ENCODE peak calls at places on chromosome X, in five cellular contexts. T, D, F, E and N are unnamed samples.

GRCh38 chrX:71492086-71493065 is 40.5 kb upstream of the OGT start:
- DNase-seq in T (no peak), D (peak), F (no peak), E (no peak), N (no peak)

GRCh38 chrX:12567857-12568256 is 223.4 kb upstream of the PRPS2 start:
- DNase-seq in T (no peak), D (peak), F (no peak), E (no peak), N (no peak)

GRCh38 chrX:39196192-39197102 is 395.2 kb downstream of the MID1IP1 start:
- DNase-seq in T (peak), D (no peak), F (peak), E (peak), N (no peak)

GRCh38 chrX:68183612-68184214 is 249.6 kb downstream of the OPHN1 start:
- DNase-seq in T (no peak), D (peak), F (no peak), E (peak), N (no peak)

GRCh38 chrX:107826286-107827136 is 845 bp downstream of the MID2 start:
- DNase-seq in T (no peak), D (peak), F (no peak), E (no peak), N (no peak)

GRCh38 chrX:154540897-154541535 is 5.6 kb downstream of the G6PD start:
- DNase-seq in T (no peak), D (no peak), F (no peak), E (no peak), N (no peak)

GRCh38 chrX:86133761-86134160 is 14.5 kb upstream of the DACH2 start:
- DNase-seq in T (no peak), D (peak), F (no peak), E (no peak), N (no peak)

GRCh38 chrX:39682778-39683177 is 415.0 kb downstream of the BCOR start:
- DNase-seq in T (peak), D (no peak), F (no peak), E (peak), N (no peak)

GRCh38 chrX:10098235-10098819 is 58.4 kb upstream of the CLCN4 start:
- DNase-seq in T (no peak), D (no peak), F (peak), E (no peak), N (no peak)

GRCh38 chrX:120309873-120310730 is 1.2 kb downstream of the TMEM255A start:
- DNase-seq in T (no peak), D (peak), F (no peak), E (no peak), N (no peak)

GRCh38 chrX:15724911-15725310 is 13.2 kb upstream of the CA5B start:
- DNase-seq in T (no peak), D (no peak), F (no peak), E (no peak), N (no peak)

GRCh38 chrX:48520455-48520854 is 1.2 kb upstream of the EBP start:
- DNase-seq in T (no peak), D (no peak), F (no peak), E (no peak), N (no peak)

GRCh38 chrX:18941896-18942295 is 42.0 kb downstream of the PHKA2 start:
- DNase-seq in T (no peak), D (no peak), F (no peak), E (no peak), N (no peak)

GRCh38 chrX:24424948-24425347 is 40.1 kb upstream of the PDK3 start:
- DNase-seq in T (no peak), D (no peak), F (no peak), E (no peak), N (no peak)

GRCh38 chrX:28491941-28492340 is 95.3 kb upstream of the IL1RAPL1 start:
- DNase-seq in T (no peak), D (no peak), F (no peak), E (no peak), N (no peak)

GRCh38 chrX:66489339-66489738 is 149.5 kb downstream of the EDA2R start:
- DNase-seq in T (no peak), D (no peak), F (no peak), E (no peak), N (no peak)

GRCh38 chrX:102765794-102766193 is 45.3 kb downstream of the GPRASP3 start:
- DNase-seq in T (no peak), D (no peak), F (no peak), E (no peak), N (no peak)
- TF ChIP-seq SIN3A in T (no peak), D (peak), F (no peak), E (no peak), N (no peak)

GRCh38 chrX:49753691-49754090 is 57.9 kb upstream of the PAGE1 start:
- DNase-seq in T (no peak), D (no peak), F (no peak), E (no peak), N (no peak)
- TF ChIP-seq REST in T (no peak), D (no peak), F (no peak), E (no peak), N (no peak)

GRCh38 chrX:112643721-112644120 is 36.0 kb downstream of the LHFPL1 start:
- DNase-seq in T (no peak), D (no peak), F (peak), E (no peak), N (no peak)

GRCh38 chrX:112638691-112639090 is 41.0 kb downstream of the LHFPL1 start:
- DNase-seq in T (no peak), D (no peak), F (no peak), E (no peak), N (no peak)

GRCh38 chrX:112642349-112642748 is 37.4 kb downstream of the LHFPL1 start:
- DNase-seq in T (peak), D (peak), F (no peak), E (peak), N (peak)

GRCh38 chrX:112644713-112645112 is 35.0 kb downstream of the LHFPL1 start:
- DNase-seq in T (no peak), D (no peak), F (no peak), E (no peak), N (no peak)

DNA sequence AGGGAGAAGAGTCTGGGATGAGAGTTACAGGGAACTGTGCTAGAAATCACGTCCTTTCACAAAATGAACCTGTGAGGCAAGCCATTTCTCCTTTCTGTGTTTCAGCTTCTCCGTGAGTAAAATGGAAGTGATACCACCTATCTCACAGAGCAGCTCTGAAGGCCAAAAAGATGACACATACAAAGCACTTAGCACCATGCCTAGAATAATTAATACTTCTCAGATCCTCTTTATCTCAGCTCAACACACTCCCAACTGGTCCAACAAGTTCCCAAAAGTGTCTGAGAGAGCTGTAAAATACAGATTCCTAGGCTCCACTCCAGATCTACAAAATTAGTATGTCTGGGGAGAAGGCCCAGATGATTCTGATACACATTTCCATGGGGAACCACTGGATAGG is 38.3 kb downstream of the LHFPL1 start:
- DNase-seq in T (no peak), D (no peak), F (no peak), E (no peak), N (no peak)
- TF ChIP-seq SIN3A in T (no peak), D (no peak), F (no peak), E (no peak), N (no peak)

DNA sequence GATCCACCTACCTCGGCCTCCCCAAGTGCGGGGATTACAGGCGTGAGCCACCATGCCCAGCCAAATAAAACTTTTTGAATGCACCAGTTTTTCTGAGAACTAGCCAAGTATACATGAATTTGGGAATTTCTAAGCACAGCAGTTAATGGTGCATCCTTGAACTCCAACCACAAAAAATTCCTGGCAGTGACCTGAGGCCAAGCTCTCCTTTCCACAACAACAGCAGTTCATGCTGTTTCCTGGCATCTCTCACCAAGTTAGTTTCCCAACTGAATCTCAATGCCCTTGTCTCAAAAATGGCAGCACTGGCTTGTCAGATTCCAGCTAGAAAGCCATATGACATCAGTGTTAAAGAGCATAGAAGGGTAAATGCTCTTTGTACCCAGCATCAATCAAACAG is 15.9 kb upstream of the XKRX start:
- DNase-seq in T (no peak), D (no peak), F (no peak), E (no peak), N (no peak)
- TF ChIP-seq REST in T (no peak), D (no peak), F (no peak), E (no peak), N (no peak)

GRCh38 chrX:45803383-45803921 is 602.8 kb upstream of the DIPK2B start:
- DNase-seq in T (peak), D (no peak), F (no peak), E (no peak), N (peak)
- TF ChIP-seq SIN3A in T (no peak), D (peak), F (no peak), E (no peak), N (no peak)

GRCh38 chrX:133681897-133682296 is 266.6 kb upstream of the GPC4 start:
- DNase-seq in T (no peak), D (no peak), F (no peak), E (no peak), N (no peak)

GRCh38 chrX:133681416-133681815 is 266.1 kb upstream of the GPC4 start:
- DNase-seq in T (no peak), D (no peak), F (no peak), E (no peak), N (no peak)

GRCh38 chrX:133677123-133678063 is 262.1 kb upstream of the GPC4 start:
- DNase-seq in T (no peak), D (no peak), F (no peak), E (no peak), N (no peak)

GRCh38 chrX:133674726-133675470 is 259.6 kb upstream of the GPC4 start:
- DNase-seq in T (no peak), D (no peak), F (no peak), E (no peak), N (no peak)

GRCh38 chrX:133676344-133677122 is 261.2 kb upstream of the GPC4 start:
- DNase-seq in T (no peak), D (no peak), F (no peak), E (no peak), N (no peak)
- TF ChIP-seq REST in T (no peak), D (no peak), F (no peak), E (no peak), N (no peak)

GRCh38 chrX:47351706-47352105 is 18.7 kb upstream of the ZNF157 start:
- DNase-seq in T (no peak), D (no peak), F (no peak), E (no peak), N (no peak)
- TF ChIP-seq SIN3A in T (no peak), D (no peak), F (no peak), E (no peak), N (no peak)